ENCODE peak calls at places on chromosomes 11 and 22, in eight cellular contexts. G is PC-3, U is neural progenitor cell, N is GM23338, C is HCT116, O is OCI-LY7, E is SK-N-SH, Q is hepatocyte. B is an unnamed sample.
A peak's percentile ranks its signal among the peaks of the same experiment; 100 is the strongest.

GRCh38 chr11:86456075-86456939 is 81.6 kb downstream of the CCDC81 start:
- DNase-seq in G (peak; percentile 89), U (peak; percentile 95), N (peak; percentile 96), C (peak; percentile 67), O (peak; percentile 72), E (peak; percentile 75), Q (peak; percentile 93), B (peak; percentile 77)

GRCh38 chr11:16841984-16842383 is 103.5 kb downstream of the C11orf58 start:
- DNase-seq in G (no peak), U (no peak), N (no peak), C (no peak), O (no peak), E (no peak), Q (no peak), B (no peak)

GRCh38 chr11:126105748-126106080 is 43.0 kb upstream of the CDON start:
- DNase-seq in G (no peak), U (no peak), N (no peak), C (no peak), O (no peak), E (no peak), Q (no peak), B (no peak)

GRCh38 chr11:67483901-67484665 is 1.3 kb downstream of the AIP start:
- DNase-seq in G (no peak), U (no peak), N (no peak), C (no peak), O (peak; percentile 60), E (no peak), Q (no peak), B (no peak)

GRCh38 chr22:41922940-41923594 is 3.5 kb downstream of the TNFRSF13C start:
- DNase-seq in G (no peak), U (no peak), N (no peak), C (no peak), O (no peak), E (no peak), Q (no peak), B (no peak)

GRCh38 chr11:36257351-36257750 is 31.9 kb downstream of the COMMD9 start:
- DNase-seq in G (no peak), U (no peak), N (no peak), C (no peak), O (no peak), E (no peak), Q (no peak), B (no peak)

GRCh38 chr11:44379141-44380008 is 69.4 kb upstream of the ALX4 start:
- DNase-seq in G (no peak), U (no peak), N (no peak), C (no peak), O (no peak), E (no peak), Q (no peak), B (no peak)

GRCh38 chr11:2482745-2483144 is 37.9 kb downstream of the KCNQ1 start:
- DNase-seq in G (no peak), U (no peak), N (no peak), C (no peak), O (no peak), E (no peak), Q (no peak), B (no peak)

GRCh38 chr11:55481416-55481815 is 72.9 kb upstream of the OR4C15 start:
- DNase-seq in G (peak; percentile 92), U (no peak), N (no peak), C (no peak), O (no peak), E (no peak), Q (no peak), B (no peak)

GRCh38 chr11:7672960-7673723 is at the start of gene CYB5R2:
- DNase-seq in G (no peak), U (peak; percentile 83), N (peak; percentile 80), C (peak; percentile 13), O (no peak), E (peak; percentile 39), Q (peak; percentile 86), B (no peak)

DNA sequence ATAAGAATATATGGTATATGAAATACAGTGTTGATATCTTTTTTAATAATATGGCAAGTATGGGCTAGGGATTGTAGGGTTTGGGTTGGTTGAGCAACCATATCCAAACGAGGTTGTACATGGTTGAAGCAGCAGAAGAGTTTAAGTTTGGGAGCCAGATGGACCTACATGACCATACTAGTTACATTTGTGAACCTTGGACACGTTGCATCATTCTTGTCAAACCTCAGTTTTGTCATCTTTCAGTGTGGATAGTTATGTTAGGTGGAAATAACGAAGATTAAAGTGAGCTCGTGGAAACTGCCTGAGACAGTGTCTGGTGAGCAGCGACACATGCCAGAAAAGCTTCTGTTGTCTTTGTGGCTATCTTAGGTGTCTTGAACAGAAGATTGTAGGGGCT is 307.1 kb upstream of the KIRREL3 start:
- DNase-seq in G (no peak), U (no peak), N (no peak), C (no peak), O (no peak), E (no peak), Q (no peak), B (no peak)
- H2AFZ ChIP-seq in G (no peak overlapping the region), U (peak overlapping the region; percentile 50), N (no peak overlapping the region), C (no peak overlapping the region), O (no peak overlapping the region), E (no peak overlapping the region), Q (no peak overlapping the region), B (no peak overlapping the region)

GRCh38 chr22:22201185-22201924 is 43.2 kb upstream of the VPREB1 start:
- DNase-seq in G (peak; percentile 18), U (peak; percentile 49), N (peak; percentile 78), C (no peak), O (peak; percentile 94), E (peak; percentile 63), Q (no peak), B (peak; percentile 90)
- TF ChIP-seq CTCF in G (peak; percentile 52), U (peak; percentile 47), N (peak; percentile 69), C (peak; percentile 64), O (peak; percentile 94), E (peak; percentile 88), Q (peak; percentile 15), B (peak; percentile 88)

GRCh38 chr11:102495161-102496042 is 35.1 kb downstream of the MMP7 start:
- DNase-seq in G (peak; percentile 95), U (peak; percentile 80), N (peak; percentile 90), C (peak; percentile 81), O (peak; percentile 86), E (peak; percentile 54), Q (peak; percentile 87), B (peak; percentile 76)

GRCh38 chr11:102491969-102492368 is 38.6 kb downstream of the MMP7 start:
- DNase-seq in G (no peak), U (no peak), N (no peak), C (no peak), O (no peak), E (no peak), Q (no peak), B (no peak)

GRCh38 chr11:102493524-102493923 is 37.0 kb downstream of the MMP7 start:
- DNase-seq in G (no peak), U (no peak), N (no peak), C (no peak), O (no peak), E (no peak), Q (no peak), B (no peak)

GRCh38 chr11:102497061-102497460 is 33.5 kb downstream of the MMP7 start:
- DNase-seq in G (peak; percentile 35), U (no peak), N (no peak), C (no peak), O (no peak), E (no peak), Q (no peak), B (no peak)

DNA sequence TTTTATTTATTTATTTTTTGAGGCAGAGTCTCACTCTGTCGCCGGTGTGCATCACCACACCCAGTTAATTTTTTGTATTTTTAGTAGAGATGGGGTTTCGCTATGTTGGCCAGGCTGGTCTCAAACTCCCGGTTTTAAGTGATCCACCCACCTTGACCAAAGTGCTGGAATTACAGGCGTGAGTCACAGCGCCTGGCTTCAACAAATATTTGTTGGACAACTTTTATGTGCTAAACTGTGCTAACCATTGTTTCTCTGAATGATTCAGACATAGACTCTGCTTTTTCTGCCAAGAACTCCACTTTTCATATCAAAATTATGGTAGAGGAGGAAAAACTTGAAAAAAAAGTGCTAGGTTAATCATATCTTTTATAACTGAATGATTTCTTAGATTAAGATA is 36.3 kb downstream of the MMP7 start:
- DNase-seq in G (peak; percentile 99), U (no peak), N (no peak), C (peak; percentile 59), O (no peak), E (no peak), Q (peak; percentile 55), B (no peak)
- TF ChIP-seq EZH2phosphoT487 in G (no peak), U (no peak), N (no peak), C (no peak), O (no peak), E (no peak), Q (no peak), B (no peak)

DNA sequence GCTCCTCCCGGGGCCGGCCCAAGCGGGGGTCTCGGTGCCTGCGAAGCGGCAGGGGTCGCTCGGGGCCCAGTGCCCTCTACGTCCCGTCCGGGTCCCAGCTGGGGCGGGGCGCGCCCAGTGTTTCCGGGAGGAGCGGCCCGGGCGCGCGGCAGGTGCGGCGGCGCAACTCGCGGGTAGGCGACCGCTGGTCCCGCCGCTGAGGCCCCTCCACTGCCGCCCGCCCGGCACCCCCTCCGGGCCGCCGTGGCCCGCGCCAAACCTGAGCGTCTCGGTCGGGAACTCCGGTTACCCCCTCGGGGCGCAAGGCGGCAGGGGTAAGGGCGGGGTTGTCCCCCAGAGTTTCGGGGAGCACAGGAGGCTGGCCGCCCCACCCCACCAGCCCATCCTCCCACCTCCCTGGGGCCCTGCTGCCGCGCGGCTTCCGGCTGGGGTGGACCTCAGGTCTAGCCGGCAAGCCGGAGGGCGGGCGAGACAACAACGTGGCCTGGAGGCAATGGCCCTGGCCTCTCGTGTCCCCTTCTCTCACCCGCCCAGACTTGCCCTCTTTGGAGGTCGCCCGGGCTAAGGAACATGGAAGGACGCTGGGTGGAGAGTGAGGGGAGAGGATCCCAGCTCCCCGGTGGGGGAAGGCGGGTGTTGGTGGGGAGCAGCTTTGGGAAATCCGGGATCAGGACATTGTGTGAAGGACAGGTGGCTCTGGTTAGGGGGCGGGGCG is 416 bp upstream of the CRACR2B start:
- DNase-seq in G (no peak), U (peak; percentile 73), N (peak; percentile 87), C (no peak), O (peak; percentile 43), E (peak; percentile 56), Q (peak; percentile 72), B (peak; percentile 60)
- H2AFZ ChIP-seq in G (peak overlapping the region; percentile 78), U (peak overlapping the region; percentile 7), N (peak overlapping the region; percentile 96), C (no peak overlapping the region), O (peak overlapping the region; percentile 59), E (no peak overlapping the region), Q (peak overlapping the region; percentile 49), B (peak overlapping the region; percentile 85)

B was measured in MM.1S.